ENCODE peak calls at places on chromosomes 7 and 10, in eight cellular contexts. E is PC-3, Y is small intestine, U is right cardiac atrium, X is pancreas, O is AG04450, F is OCI-LY7, H is lung. I is an unnamed sample.

GRCh38 chr10:2994562-2994961 is 72.8 kb upstream of the PFKP start:
- DNase-seq in E (no peak), Y (no peak), U (no peak), X (no peak), O (no peak), F (no peak), H (no peak), I (no peak)

GRCh38 chr10:12042409-12042796 is 206 bp downstream of the UPF2 start:
- DNase-seq in E (no peak), Y (no peak), U (peak; percentile 83), X (peak; percentile 63), O (no peak), F (peak; percentile 41), H (peak; percentile 51), I (peak; percentile 45)

GRCh38 chr10:33334170-33334838 is at the start of gene NRP1:
- DNase-seq in E (peak; percentile 97), Y (peak; percentile 40), U (peak; percentile 73), X (peak; percentile 22), O (no peak), F (no peak), H (no peak), I (peak; percentile 20)

GRCh38 chr10:103793920-103794883 is 61.2 kb downstream of the SH3PXD2A start:
- DNase-seq in E (peak; percentile 66), Y (peak; percentile 98), U (no peak), X (peak; percentile 78), O (no peak), F (no peak), H (peak; percentile 85), I (no peak)

GRCh38 chr10:76401006-76401405 is 969.6 kb downstream of the LRMDA start:
- DNase-seq in E (no peak), Y (no peak), U (no peak), X (no peak), O (no peak), F (no peak), H (no peak), I (no peak)

GRCh38 chr7:522071-522937 is 2.7 kb upstream of the PDGFA start:
- DNase-seq in E (peak; percentile 37), Y (peak; percentile 87), U (peak; percentile 83), X (peak; percentile 85), O (no peak), F (no peak), H (no peak), I (no peak)

GRCh38 chr10:90674461-90674860 is 183.4 kb downstream of the HTR7 start:
- DNase-seq in E (no peak), Y (no peak), U (no peak), X (no peak), O (no peak), F (no peak), H (no peak), I (no peak)

GRCh38 chr7:75575488-75576112 is 83.5 kb downstream of the SPDYE5 start:
- DNase-seq in E (no peak), Y (no peak), U (no peak), X (no peak), O (no peak), F (no peak), H (no peak), I (no peak)

GRCh38 chr7:104980969-104981670 is 32.9 kb upstream of the KMT2E start:
- DNase-seq in E (peak; percentile 79), Y (peak; percentile 59), U (no peak), X (no peak), O (no peak), F (peak; percentile 84), H (no peak), I (peak; percentile 72)

GRCh38 chr10:26311383-26311940 is 94.9 kb downstream of the GAD2 start:
- DNase-seq in E (no peak), Y (no peak), U (no peak), X (no peak), O (no peak), F (peak; percentile 53), H (no peak), I (no peak)

GRCh38 chr10:22624289-22624738 is 90.1 kb downstream of the PIP4K2A start:
- DNase-seq in E (peak; percentile 89), Y (no peak), U (no peak), X (no peak), O (peak; percentile 26), F (no peak), H (no peak), I (peak; percentile 32)

GRCh38 chr7:76405738-76406137 is 3.8 kb downstream of the SSC4D start:
- DNase-seq in E (no peak), Y (no peak), U (no peak), X (no peak), O (no peak), F (no peak), H (no peak), I (no peak)

GRCh38 chr10:29730461-29730860 is 95.7 kb upstream of the SVIL start:
- DNase-seq in E (no peak), Y (no peak), U (no peak), X (no peak), O (no peak), F (no peak), H (no peak), I (no peak)

GRCh38 chr7:96962221-96962620 is 43.1 kb upstream of the DLX6 start:
- DNase-seq in E (peak; percentile 81), Y (no peak), U (no peak), X (no peak), O (no peak), F (no peak), H (no peak), I (no peak)

GRCh38 chr10:125057158-125058001 is 103.0 kb downstream of the CTBP2 start:
- DNase-seq in E (no peak), Y (no peak), U (peak; percentile 79), X (peak; percentile 53), O (peak; percentile 94), F (peak; percentile 20), H (peak; percentile 40), I (no peak)

GRCh38 chr10:124708246-124708779 is 35.9 kb downstream of the FAM53B start:
- DNase-seq in E (no peak), Y (peak; percentile 87), U (peak; percentile 25), X (no peak), O (no peak), F (no peak), H (no peak), I (no peak)

GRCh38 chr7:148395292-148395691 is 195.3 kb upstream of the C7orf33 start:
- DNase-seq in E (no peak), Y (no peak), U (no peak), X (no peak), O (no peak), F (no peak), H (no peak), I (no peak)

GRCh38 chr10:86709786-86710185 is 41.5 kb downstream of the LDB3 start:
- DNase-seq in E (no peak), Y (no peak), U (no peak), X (no peak), O (no peak), F (no peak), H (no peak), I (no peak)

GRCh38 chr10:44465430-44466115 is 80.7 kb upstream of the CXCL12 start:
- DNase-seq in E (no peak), Y (no peak), U (no peak), X (no peak), O (no peak), F (no peak), H (no peak), I (no peak)

GRCh38 chr10:104117839-104118323 is 4.1 kb upstream of the SFR1 start:
- DNase-seq in E (peak; percentile 94), Y (peak; percentile 83), U (no peak), X (no peak), O (no peak), F (no peak), H (peak; percentile 50), I (no peak)

GRCh38 chr10:51397695-51398094 is 301.7 kb downstream of the CSTF2T start:
- DNase-seq in E (peak; percentile 100), Y (peak; percentile 93), U (peak; percentile 64), X (peak; percentile 50), O (no peak), F (no peak), H (peak; percentile 60), I (no peak)

GRCh38 chr10:61211468-61211867 is 241.7 kb downstream of the TMEM26 start:
- DNase-seq in E (no peak), Y (no peak), U (no peak), X (no peak), O (no peak), F (no peak), H (no peak), I (no peak)

GRCh38 chr10:24703700-24704099 is 20.0 kb downstream of the ARHGAP21 start:
- DNase-seq in E (no peak), Y (no peak), U (no peak), X (no peak), O (peak; percentile 65), F (no peak), H (no peak), I (no peak)

GRCh38 chr7:155845226-155845625 is 33.0 kb upstream of the SHH start:
- DNase-seq in E (no peak), Y (no peak), U (no peak), X (no peak), O (no peak), F (no peak), H (no peak), I (no peak)

GRCh38 chr7:116525298-116525912 is 569 bp downstream of the CAV1 start:
- DNase-seq in E (peak; percentile 44), Y (peak; percentile 19), U (peak; percentile 84), X (peak; percentile 34), O (no peak), F (no peak), H (peak; percentile 81), I (no peak)

GRCh38 chr7:133783276-133783675 is 343.9 kb upstream of the LRGUK start:
- DNase-seq in E (peak; percentile 82), Y (no peak), U (no peak), X (no peak), O (no peak), F (no peak), H (no peak), I (no peak)

GRCh38 chr7:98870071-98870651 is 347 bp upstream of the TMEM130 start:
- DNase-seq in E (peak; percentile 27), Y (no peak), U (peak; percentile 78), X (peak; percentile 25), O (no peak), F (peak; percentile 97), H (peak; percentile 34), I (peak; percentile 23)

GRCh38 chr7:64632029-64632428 is 33.9 kb upstream of the ZNF107 start:
- DNase-seq in E (no peak), Y (no peak), U (no peak), X (no peak), O (no peak), F (no peak), H (no peak), I (no peak)
- H3K9me3 ChIP-seq in E (peaks cover 8% of the 10 kb centered on the region), Y (no peaks in the 10 kb centered on the region), U (no peaks in the 10 kb centered on the region), X (no peaks in the 10 kb centered on the region), O (peaks cover 4% of the 10 kb centered on the region), F (no peaks in the 10 kb centered on the region), H (peaks cover 5% of the 10 kb centered on the region), I (no peaks in the 10 kb centered on the region)

GRCh38 chr10:99534456-99534938 is 1.8 kb downstream of the NKX2-3 start:
- DNase-seq in E (no peak), Y (no peak), U (no peak), X (no peak), O (no peak), F (no peak), H (no peak), I (no peak)
- H3K4me3 ChIP-seq in E (peak overlapping the region; percentile 68), Y (peak overlapping the region; percentile 52), U (peak overlapping the region; percentile 37), X (peak overlapping the region; percentile 27), O (no peak overlapping the region), F (no peak overlapping the region), H (no peak overlapping the region), I (no peak overlapping the region)

GRCh38 chr10:30770816-30771215 is 141.3 kb upstream of the LYZL2 start:
- DNase-seq in E (no peak), Y (no peak), U (no peak), X (no peak), O (no peak), F (no peak), H (no peak), I (no peak)
- H3K9me3 ChIP-seq in E (no peaks in the 10 kb centered on the region), Y (no peaks in the 10 kb centered on the region), U (peaks cover 2% of the 10 kb centered on the region), X (no peaks in the 10 kb centered on the region), O (peaks cover 27% of the 10 kb centered on the region), F (peaks cover 12% of the 10 kb centered on the region), H (peaks cover 12% of the 10 kb centered on the region), I (no peaks in the 10 kb centered on the region)

GRCh38 chr10:53025172-53025651 is 252.6 kb upstream of the MBL2 start:
- DNase-seq in E (peak; percentile 85), Y (no peak), U (no peak), X (no peak), O (no peak), F (peak; percentile 7), H (no peak), I (no peak)
- H3K4me3 ChIP-seq in E (peak overlapping the region; percentile 60), Y (peak overlapping the region; percentile 0), U (no peak overlapping the region), X (peak overlapping the region; percentile 29), O (peak overlapping the region; percentile 49), F (peak overlapping the region; percentile 18), H (no peak overlapping the region), I (no peak overlapping the region)

I was measured in naive thymus-derived CD4-positive, alpha-beta T cell.